ENCODE peak calls at places on chromosomes 6 and 20, in eight cellular contexts. W, G, M, Y, C, R, U and E are unnamed samples.

GRCh38 chr6:43125119-43125518 is 46.0 kb upstream of the SRF start:
- DNase-seq in U (peak), W (no peak), G (peak), C (peak), M (no peak), Y (no peak), R (peak), E (no peak)

GRCh38 chr6:93252930-93253329 is 166.4 kb downstream of the EPHA7 start:
- DNase-seq in Y (no peak), W (no peak), U (no peak), R (no peak), G (no peak), C (no peak), M (no peak), E (no peak)

GRCh38 chr20:8156603-8157079 is 24.6 kb downstream of the PLCB1 start:
- DNase-seq in U (no peak), R (peak), G (peak), C (no peak), Y (no peak), M (peak), W (no peak), E (no peak)

GRCh38 chr20:43915209-43916072 is 789 bp downstream of the TOX2 start:
- DNase-seq in M (peak), U (no peak), R (no peak), W (peak), G (peak), Y (no peak), C (no peak), E (peak)

GRCh38 chr6:136982928-136983327 is 60.8 kb downstream of the SLC35D3 start:
- DNase-seq in G (no peak), C (peak), U (no peak), W (no peak), R (no peak), Y (no peak), M (no peak), E (no peak)

GRCh38 chr6:6820688-6821238 is 232.2 kb downstream of the LY86 start:
- DNase-seq in C (no peak), U (no peak), G (no peak), R (no peak), M (no peak), Y (no peak), W (peak), E (no peak)

GRCh38 chr20:63915471-63915870 is 20.5 kb downstream of the DNAJC5 start:
- DNase-seq in M (no peak), R (no peak), C (no peak), G (no peak), U (no peak), Y (no peak), W (no peak), E (no peak)

GRCh38 chr6:158064725-158065251 is 83.1 kb downstream of the SYNJ2 start:
- DNase-seq in M (no peak), R (no peak), C (no peak), G (no peak), W (no peak), Y (no peak), U (no peak), E (no peak)

GRCh38 chr6:391559-392440 is at the start of gene IRF4:
- DNase-seq in Y (no peak), R (no peak), G (no peak), C (no peak), W (peak), U (no peak), M (no peak), E (no peak)

GRCh38 chr20:38123021-38123587 is 42.0 kb downstream of the TGM2 start:
- DNase-seq in Y (peak), M (peak), C (no peak), G (peak), U (no peak), R (no peak), W (no peak), E (peak)

GRCh38 chr6:129248976-129249375 is 366.0 kb downstream of the LAMA2 start:
- DNase-seq in Y (no peak), G (no peak), R (no peak), W (no peak), M (no peak), C (no peak), U (no peak), E (no peak)

GRCh38 chr20:32594204-32594603 is 9.1 kb upstream of the NOL4L start:
- DNase-seq in W (no peak), M (no peak), Y (no peak), U (no peak), G (no peak), R (no peak), C (no peak), E (no peak)

GRCh38 chr6:122676146-122676545 is 65.9 kb downstream of the PKIB start:
- DNase-seq in G (no peak), W (no peak), M (no peak), Y (no peak), U (no peak), R (no peak), C (no peak), E (no peak)

GRCh38 chr6:125165256-125165655 is 11.7 kb downstream of the TPD52L1 start:
- DNase-seq in G (peak), M (no peak), Y (no peak), C (no peak), R (peak), U (no peak), W (no peak), E (no peak)

GRCh38 chr20:35515949-35516645 is 13.4 kb downstream of the C20orf173 start:
- DNase-seq in Y (no peak), M (no peak), W (no peak), G (peak), R (peak), U (peak), C (no peak), E (peak)

GRCh38 chr20:37897008-37897548 is 5.8 kb upstream of the VSTM2L start:
- DNase-seq in G (no peak), C (peak), U (no peak), M (no peak), W (no peak), Y (no peak), R (no peak), E (peak)

GRCh38 chr6:141309295-141309694 is 823.4 kb upstream of the GJE1 start:
- DNase-seq in C (no peak), U (no peak), G (no peak), W (no peak), Y (no peak), R (no peak), M (no peak), E (no peak)

GRCh38 chr6:158560787-158561246 is 926 bp downstream of the TMEM181 start:
- DNase-seq in W (peak), Y (no peak), C (peak), U (no peak), G (no peak), R (no peak), M (peak), E (no peak)

DNA sequence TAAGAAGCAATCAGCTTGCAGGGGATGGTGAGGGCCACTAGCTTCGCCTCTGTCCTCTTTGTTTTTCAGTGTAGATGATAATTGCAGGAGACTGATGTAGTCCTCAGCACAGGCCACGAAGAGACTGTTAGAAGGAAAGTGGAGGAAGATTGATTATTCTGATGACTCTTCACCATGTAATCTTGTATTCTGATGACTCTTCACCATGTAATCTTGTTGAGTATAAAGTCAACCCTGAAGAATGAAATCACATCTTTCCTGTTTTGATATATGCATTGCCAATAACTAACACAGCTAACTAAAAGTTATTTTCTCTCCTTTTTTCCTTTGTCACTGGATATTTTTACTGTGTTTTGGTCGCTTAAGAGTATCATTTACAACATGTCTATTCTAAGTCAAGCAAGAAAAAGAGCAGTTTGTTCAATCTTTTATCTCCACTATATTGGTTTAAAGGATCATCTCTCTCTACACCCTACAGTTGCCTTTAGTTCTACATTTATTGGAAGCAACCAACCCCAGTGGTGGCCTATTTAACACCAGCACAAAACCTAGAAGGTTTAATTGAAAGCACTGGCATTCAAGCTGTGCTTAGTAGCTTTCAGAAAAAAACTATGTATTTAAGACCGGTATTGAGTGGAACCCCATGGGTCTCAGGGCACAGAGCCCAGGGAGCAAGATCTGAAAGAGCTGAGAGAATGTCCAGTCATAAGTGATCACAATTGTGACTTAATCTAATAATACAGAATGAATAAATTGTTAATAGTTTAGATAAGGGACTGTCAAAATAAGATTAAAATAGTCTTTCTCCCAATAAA is 107.2 kb upstream of the BTBD3 start:
- DNase-seq in M (no peak), W (no peak), G (peak), R (no peak), U (no peak), C (no peak), Y (no peak), E (peak)
- H3K4me3 ChIP-seq in M (no peak), W (no peak), G (no peak), R (no peak), U (no peak), C (no peak), Y (no peak), E (no peak)

DNA sequence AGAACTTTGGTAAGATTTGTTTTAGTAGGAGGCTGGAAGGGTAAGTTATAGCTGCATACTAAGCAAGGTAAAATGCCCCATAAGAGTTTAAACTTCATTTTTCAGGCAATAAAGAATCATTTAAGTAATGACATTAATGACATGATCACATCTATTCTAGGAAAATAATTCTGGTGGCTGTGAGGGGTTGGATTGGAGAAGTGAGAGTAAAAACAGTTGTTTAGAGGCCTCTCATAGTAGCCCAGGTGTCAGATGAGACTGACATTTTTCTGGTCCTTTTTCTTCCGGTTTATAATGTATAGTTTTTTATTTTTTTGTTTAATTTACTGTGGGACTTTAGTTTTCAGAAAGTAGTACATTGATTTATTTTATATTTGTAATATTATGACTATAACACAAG is 40.8 kb downstream of the ITCH start:
- DNase-seq in U (no peak), C (no peak), M (no peak), Y (no peak), W (no peak), G (no peak), R (no peak), E (no peak)
- H3K4me3 ChIP-seq in U (no peak), C (no peak), M (no peak), Y (no peak), W (no peak), G (no peak), R (no peak), E (no peak)

DNA sequence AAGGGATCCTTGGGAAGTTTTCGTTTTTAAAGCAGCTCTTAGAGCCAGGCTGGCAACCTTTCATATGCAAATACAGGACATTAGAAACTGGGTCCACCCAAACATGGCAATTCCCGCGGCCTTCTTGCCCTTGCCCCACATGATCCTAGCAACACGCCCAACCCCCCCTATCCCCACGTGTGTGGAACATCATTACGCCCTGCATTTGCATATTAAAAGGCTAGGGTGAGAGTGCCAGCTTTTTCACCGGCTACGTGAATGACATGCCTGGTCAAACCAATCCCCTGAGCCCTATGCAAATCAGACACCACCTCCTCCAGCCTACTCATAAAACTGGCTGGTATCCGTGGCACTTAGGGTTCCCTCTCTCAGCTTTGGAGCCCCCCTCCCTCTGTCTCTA is 88.1 kb downstream of the TNFRSF21 start:
- DNase-seq in C (no peak), U (no peak), R (no peak), W (no peak), G (no peak), Y (no peak), M (no peak), E (no peak)
- H3K4me3 ChIP-seq in C (no peak), U (no peak), R (no peak), W (no peak), G (no peak), Y (no peak), M (no peak), E (no peak)

DNA sequence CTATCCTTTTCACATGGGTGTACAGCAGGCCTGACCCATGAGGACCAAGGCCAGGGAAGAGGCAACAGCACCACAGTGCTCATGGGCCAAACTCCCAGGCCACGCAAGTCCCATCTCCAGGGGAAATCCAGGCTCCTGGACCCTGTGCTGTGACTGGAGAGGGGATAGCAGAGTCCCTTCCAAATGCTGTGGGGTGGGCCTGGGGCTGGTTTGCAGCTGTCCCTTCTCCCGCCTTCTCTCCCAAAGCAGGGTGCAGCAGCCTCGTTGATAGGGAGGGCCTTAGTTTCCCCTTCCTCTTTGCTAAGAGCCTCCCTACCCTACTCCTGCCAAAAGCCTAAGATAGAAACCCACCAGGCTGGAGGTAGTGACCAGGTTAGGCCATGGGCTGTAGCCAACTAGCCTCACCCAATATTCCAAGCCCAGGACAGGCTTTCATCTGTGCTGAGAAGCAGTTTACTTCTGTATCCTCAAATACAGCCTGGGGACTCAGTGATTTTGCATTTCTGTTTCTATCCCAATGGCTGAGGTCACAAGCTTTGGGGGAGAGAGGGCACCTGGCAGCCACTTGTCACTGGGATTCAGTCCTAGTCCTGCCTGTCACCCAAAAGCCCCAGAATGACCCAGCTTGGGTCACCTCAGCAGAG is 1.4 kb downstream of the CTSZ start:
- DNase-seq in G (no peak), Y (peak), C (no peak), W (no peak), U (no peak), M (no peak), R (no peak), E (no peak)
- H3K4me3 ChIP-seq in G (no peak), Y (peak), C (no peak), W (peak), U (peak), M (peak), R (peak), E (peak)

GRCh38 chr6:130996635-130997034 is 66.4 kb downstream of the EPB41L2 start:
- DNase-seq in C (no peak), M (no peak), Y (no peak), W (no peak), R (no peak), U (no peak), G (no peak), E (no peak)

GRCh38 chr6:130995783-130996447 is 67.1 kb downstream of the EPB41L2 start:
- DNase-seq in C (no peak), U (no peak), R (no peak), W (no peak), M (peak), G (peak), Y (no peak), E (no peak)

GRCh38 chr6:130994319-130995097 is 68.5 kb downstream of the EPB41L2 start:
- DNase-seq in W (no peak), C (no peak), R (no peak), G (no peak), Y (no peak), U (no peak), M (no peak), E (no peak)

GRCh38 chr6:131000544-131000943 is 62.5 kb downstream of the EPB41L2 start:
- DNase-seq in C (no peak), Y (no peak), M (no peak), G (no peak), R (no peak), U (no peak), W (no peak), E (no peak)

GRCh38 chr6:130997061-130997753 is 65.8 kb downstream of the EPB41L2 start:
- DNase-seq in W (no peak), R (no peak), C (no peak), Y (no peak), M (peak), U (no peak), G (peak), E (no peak)
- H3K4me3 ChIP-seq in W (no peak), R (no peak), C (no peak), Y (no peak), M (no peak), U (no peak), G (no peak), E (no peak)

DNA sequence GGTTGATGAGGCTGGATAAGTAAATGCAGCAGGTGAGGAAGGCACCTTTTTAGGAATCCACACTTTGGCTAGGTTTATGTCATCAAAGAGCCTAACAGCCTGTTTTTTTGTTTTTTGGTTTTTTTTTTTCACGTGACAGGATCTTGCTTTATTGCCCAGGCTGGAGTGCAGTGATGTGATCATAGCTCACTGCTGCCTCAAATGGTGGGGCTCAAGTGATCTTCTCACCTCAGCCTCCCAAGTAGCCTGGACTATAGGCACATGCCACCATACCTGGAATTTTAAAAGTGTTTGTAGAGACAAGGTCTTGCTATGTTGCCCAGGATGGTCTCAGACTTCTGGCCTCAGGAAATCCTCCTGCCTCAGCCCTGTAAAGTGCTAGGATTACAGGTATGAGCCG is 36.1 kb downstream of the ZNF334 start:
- DNase-seq in G (no peak), C (no peak), R (no peak), U (no peak), W (no peak), Y (no peak), M (no peak), E (no peak)
- H3K4me3 ChIP-seq in G (no peak), C (no peak), R (no peak), U (no peak), W (no peak), Y (no peak), M (no peak), E (no peak)

GRCh38 chr6:24546432-24546831 is 51.7 kb downstream of the ALDH5A1 start:
- DNase-seq in R (no peak), U (no peak), C (no peak), G (no peak), W (no peak), Y (no peak), M (no peak), E (no peak)

GRCh38 chr6:24547243-24547642 is 52.5 kb downstream of the ALDH5A1 start:
- DNase-seq in Y (no peak), C (peak), G (no peak), W (no peak), R (no peak), M (no peak), U (no peak), E (no peak)

GRCh38 chr6:24549158-24549557 is 54.4 kb downstream of the ALDH5A1 start:
- DNase-seq in G (no peak), W (no peak), C (no peak), Y (no peak), M (no peak), R (no peak), U (no peak), E (no peak)

GRCh38 chr6:24551139-24551538 is 56.4 kb downstream of the ALDH5A1 start:
- DNase-seq in U (no peak), W (no peak), Y (no peak), M (no peak), C (no peak), G (no peak), R (no peak), E (no peak)

GRCh38 chr6:24549674-24550418 is 55.1 kb downstream of the ALDH5A1 start:
- DNase-seq in C (no peak), R (no peak), W (no peak), G (no peak), M (no peak), Y (no peak), U (no peak), E (no peak)
- H3K4me3 ChIP-seq in C (no peak), R (no peak), W (no peak), G (no peak), M (no peak), Y (no peak), U (no peak), E (no peak)

GRCh38 chr20:41366546-41367392 is at the start of gene EMILIN3:
- DNase-seq in W (no peak), U (no peak), C (peak), M (no peak), Y (no peak), G (no peak), R (no peak), E (no peak)
- H3K4me3 ChIP-seq in W (peak), U (no peak), C (peak), M (no peak), Y (peak), G (peak), R (peak), E (no peak)

DNA sequence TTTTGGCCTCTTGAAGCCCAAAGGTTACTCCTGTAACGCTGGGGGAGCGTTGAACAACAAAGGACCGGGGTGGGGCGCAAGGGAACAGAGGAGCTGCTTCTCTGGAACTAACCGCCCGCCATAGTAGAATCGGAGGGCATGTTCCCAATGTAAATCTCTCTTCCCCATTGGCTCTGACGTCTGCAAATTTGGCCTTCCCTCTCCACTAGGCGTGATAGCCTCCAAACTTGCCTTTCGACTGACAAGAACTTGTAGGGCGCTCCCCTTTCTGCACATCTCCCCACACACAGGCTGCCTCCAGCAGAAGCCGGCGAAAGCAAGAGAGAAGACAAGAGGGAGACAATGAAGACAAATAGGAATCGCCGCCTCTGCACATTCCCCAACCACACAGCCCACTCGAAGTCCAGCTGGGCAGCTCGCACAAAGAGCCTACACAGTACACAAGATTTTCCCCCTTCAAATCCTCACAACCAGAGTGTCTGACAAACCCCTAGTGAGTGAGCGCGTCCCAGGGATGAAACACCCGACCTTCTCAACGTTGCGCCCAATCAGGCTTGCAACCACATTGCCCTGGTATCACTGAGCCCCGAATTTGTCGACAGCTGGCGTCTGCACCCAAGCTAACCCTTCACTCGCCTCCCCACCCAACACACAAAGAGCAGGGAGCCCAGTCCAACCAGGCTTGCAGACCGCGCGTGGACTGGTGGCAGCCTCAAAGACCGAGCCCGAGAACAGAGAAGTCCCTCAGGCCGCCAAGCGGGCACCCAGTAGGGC is 1.5 kb upstream of the COL12A1 start:
- DNase-seq in U (no peak), G (peak), R (no peak), Y (peak), C (no peak), M (peak), W (no peak), E (no peak)
- H3K4me3 ChIP-seq in U (peak), G (no peak), R (peak), Y (peak), C (no peak), M (peak), W (no peak), E (no peak)